ENCODE peak calls at places on chromosome 6, in ten cellular contexts. One of them, this sample, is unnamed.

GRCh38 chr6:156992396-156992795 is 215.2 kb downstream of the ARID1B start:
- DNase-seq in HT1080: no peak
- DNase-seq in RWPE1: no peak
- DNase-seq in AG08396: no peak
- DNase-seq in PC-3: no peak
- DNase-seq in caudate nucleus: no peak
- DNase-seq in activated CD4-positive, alpha-beta T cell treated with anti-CD3 and anti-CD28 coated beads for 36 hours: no peak
- DNase-seq in NCI-H2029: no peak
- DNase-seq in posterior cingulate gyrus: no peak
- DNase-seq in M059J: no peak
- DNase-seq in this sample: no peak

GRCh38 chr6:134822920-134823430 is 126.9 kb downstream of the ALDH8A1 start:
- DNase-seq in HT1080: peak
- DNase-seq in RWPE1: peak
- DNase-seq in AG08396: peak
- DNase-seq in PC-3: peak
- DNase-seq in caudate nucleus: peak
- DNase-seq in activated CD4-positive, alpha-beta T cell treated with anti-CD3 and anti-CD28 coated beads for 36 hours: peak
- DNase-seq in NCI-H2029: peak
- DNase-seq in posterior cingulate gyrus: peak
- DNase-seq in M059J: peak
- DNase-seq in this sample: peak

GRCh38 chr6:101585501-101585900 is 192.0 kb downstream of the GRIK2 start:
- DNase-seq in HT1080: no peak
- DNase-seq in RWPE1: no peak
- DNase-seq in AG08396: no peak
- DNase-seq in PC-3: peak
- DNase-seq in caudate nucleus: no peak
- DNase-seq in activated CD4-positive, alpha-beta T cell treated with anti-CD3 and anti-CD28 coated beads for 36 hours: no peak
- DNase-seq in NCI-H2029: no peak
- DNase-seq in posterior cingulate gyrus: no peak
- DNase-seq in M059J: no peak
- DNase-seq in this sample: no peak

GRCh38 chr6:26157150-26157837 is 70.1 kb downstream of the HFE start:
- DNase-seq in HT1080: peak
- DNase-seq in RWPE1: peak
- DNase-seq in AG08396: peak
- DNase-seq in PC-3: no peak
- DNase-seq in caudate nucleus: peak
- DNase-seq in activated CD4-positive, alpha-beta T cell treated with anti-CD3 and anti-CD28 coated beads for 36 hours: peak
- DNase-seq in NCI-H2029: peak
- DNase-seq in posterior cingulate gyrus: peak
- DNase-seq in M059J: no peak
- DNase-seq in this sample: peak

GRCh38 chr6:5435449-5435848 is 174.1 kb downstream of the FARS2 start:
- DNase-seq in HT1080: peak
- DNase-seq in RWPE1: no peak
- DNase-seq in AG08396: peak
- DNase-seq in PC-3: peak
- DNase-seq in caudate nucleus: no peak
- DNase-seq in activated CD4-positive, alpha-beta T cell treated with anti-CD3 and anti-CD28 coated beads for 36 hours: no peak
- DNase-seq in NCI-H2029: no peak
- DNase-seq in posterior cingulate gyrus: no peak
- DNase-seq in M059J: peak
- DNase-seq in this sample: no peak

GRCh38 chr6:9136141-9136865 is 701.0 kb upstream of the SLC35B3 start:
- DNase-seq in HT1080: no peak
- DNase-seq in RWPE1: no peak
- DNase-seq in AG08396: no peak
- DNase-seq in PC-3: no peak
- DNase-seq in caudate nucleus: no peak
- DNase-seq in activated CD4-positive, alpha-beta T cell treated with anti-CD3 and anti-CD28 coated beads for 36 hours: no peak
- DNase-seq in NCI-H2029: no peak
- DNase-seq in posterior cingulate gyrus: no peak
- DNase-seq in M059J: peak
- DNase-seq in this sample: no peak

GRCh38 chr6:169886631-169887227 is 135.3 kb downstream of the ERMARD start:
- DNase-seq in HT1080: no peak
- DNase-seq in RWPE1: no peak
- DNase-seq in AG08396: no peak
- DNase-seq in PC-3: no peak
- DNase-seq in caudate nucleus: no peak
- DNase-seq in activated CD4-positive, alpha-beta T cell treated with anti-CD3 and anti-CD28 coated beads for 36 hours: no peak
- DNase-seq in NCI-H2029: no peak
- DNase-seq in posterior cingulate gyrus: no peak
- DNase-seq in M059J: no peak
- DNase-seq in this sample: no peak

GRCh38 chr6:113018351-113019151 is 671.4 kb downstream of the RFPL4B start:
- DNase-seq in HT1080: peak
- DNase-seq in RWPE1: peak
- DNase-seq in AG08396: peak
- DNase-seq in PC-3: peak
- DNase-seq in caudate nucleus: no peak
- DNase-seq in activated CD4-positive, alpha-beta T cell treated with anti-CD3 and anti-CD28 coated beads for 36 hours: no peak
- DNase-seq in NCI-H2029: no peak
- DNase-seq in posterior cingulate gyrus: no peak
- DNase-seq in M059J: peak
- DNase-seq in this sample: no peak

GRCh38 chr6:39114707-39115599 is at the start of gene SAYSD1:
- DNase-seq in HT1080: peak
- DNase-seq in RWPE1: peak
- DNase-seq in AG08396: peak
- DNase-seq in PC-3: peak
- DNase-seq in caudate nucleus: peak
- DNase-seq in activated CD4-positive, alpha-beta T cell treated with anti-CD3 and anti-CD28 coated beads for 36 hours: peak
- DNase-seq in NCI-H2029: peak
- DNase-seq in posterior cingulate gyrus: peak
- DNase-seq in M059J: peak
- DNase-seq in this sample: peak

GRCh38 chr6:165983112-165984072 is 184.3 kb downstream of the TBXT start:
- DNase-seq in HT1080: no peak
- DNase-seq in RWPE1: no peak
- DNase-seq in AG08396: no peak
- DNase-seq in PC-3: no peak
- DNase-seq in caudate nucleus: no peak
- DNase-seq in activated CD4-positive, alpha-beta T cell treated with anti-CD3 and anti-CD28 coated beads for 36 hours: no peak
- DNase-seq in NCI-H2029: no peak
- DNase-seq in posterior cingulate gyrus: no peak
- DNase-seq in M059J: no peak
- DNase-seq in this sample: no peak

GRCh38 chr6:27753668-27754407 is 158.4 kb downstream of the OR2B2 start:
- DNase-seq in HT1080: peak
- DNase-seq in RWPE1: peak
- DNase-seq in AG08396: peak
- DNase-seq in PC-3: peak
- DNase-seq in caudate nucleus: peak
- DNase-seq in activated CD4-positive, alpha-beta T cell treated with anti-CD3 and anti-CD28 coated beads for 36 hours: peak
- DNase-seq in NCI-H2029: peak
- DNase-seq in posterior cingulate gyrus: peak
- DNase-seq in M059J: peak
- DNase-seq in this sample: no peak

GRCh38 chr6:42133926-42134325 is 8.5 kb downstream of the C6orf132 start:
- DNase-seq in HT1080: no peak
- DNase-seq in RWPE1: no peak
- DNase-seq in AG08396: no peak
- DNase-seq in PC-3: no peak
- DNase-seq in caudate nucleus: no peak
- DNase-seq in activated CD4-positive, alpha-beta T cell treated with anti-CD3 and anti-CD28 coated beads for 36 hours: no peak
- DNase-seq in NCI-H2029: no peak
- DNase-seq in posterior cingulate gyrus: no peak
- DNase-seq in M059J: no peak
- DNase-seq in this sample: no peak

GRCh38 chr6:64683682-64684081 is 1023.3 kb downstream of the EYS start:
- DNase-seq in HT1080: peak
- DNase-seq in RWPE1: no peak
- DNase-seq in AG08396: no peak
- DNase-seq in PC-3: peak
- DNase-seq in caudate nucleus: no peak
- DNase-seq in activated CD4-positive, alpha-beta T cell treated with anti-CD3 and anti-CD28 coated beads for 36 hours: no peak
- DNase-seq in NCI-H2029: no peak
- DNase-seq in posterior cingulate gyrus: no peak
- DNase-seq in M059J: peak
- DNase-seq in this sample: no peak

GRCh38 chr6:144955853-144956252 is 670.7 kb downstream of the UTRN start:
- DNase-seq in HT1080: peak
- DNase-seq in RWPE1: no peak
- DNase-seq in AG08396: no peak
- DNase-seq in PC-3: peak
- DNase-seq in caudate nucleus: no peak
- DNase-seq in activated CD4-positive, alpha-beta T cell treated with anti-CD3 and anti-CD28 coated beads for 36 hours: no peak
- DNase-seq in NCI-H2029: no peak
- DNase-seq in posterior cingulate gyrus: no peak
- DNase-seq in M059J: peak
- DNase-seq in this sample: no peak

GRCh38 chr6:31663087-31663960 is 1.5 kb downstream of the GPANK1 start:
- DNase-seq in HT1080: peak
- DNase-seq in RWPE1: peak
- DNase-seq in AG08396: peak
- DNase-seq in PC-3: peak
- DNase-seq in caudate nucleus: no peak
- DNase-seq in activated CD4-positive, alpha-beta T cell treated with anti-CD3 and anti-CD28 coated beads for 36 hours: no peak
- DNase-seq in NCI-H2029: no peak
- DNase-seq in posterior cingulate gyrus: no peak
- DNase-seq in M059J: no peak
- DNase-seq in this sample: no peak

GRCh38 chr6:169766232-169766631 is 14.8 kb downstream of the ERMARD start:
- DNase-seq in HT1080: no peak
- DNase-seq in RWPE1: no peak
- DNase-seq in AG08396: peak
- DNase-seq in PC-3: no peak
- DNase-seq in caudate nucleus: no peak
- DNase-seq in activated CD4-positive, alpha-beta T cell treated with anti-CD3 and anti-CD28 coated beads for 36 hours: no peak
- DNase-seq in NCI-H2029: no peak
- DNase-seq in posterior cingulate gyrus: no peak
- DNase-seq in M059J: no peak
- DNase-seq in this sample: no peak

GRCh38 chr6:141667580-141668309 is 465.0 kb upstream of the GJE1 start:
- DNase-seq in HT1080: peak
- DNase-seq in RWPE1: peak
- DNase-seq in AG08396: no peak
- DNase-seq in PC-3: no peak
- DNase-seq in caudate nucleus: no peak
- DNase-seq in activated CD4-positive, alpha-beta T cell treated with anti-CD3 and anti-CD28 coated beads for 36 hours: no peak
- DNase-seq in NCI-H2029: no peak
- DNase-seq in posterior cingulate gyrus: peak
- DNase-seq in M059J: peak
- DNase-seq in this sample: no peak

GRCh38 chr6:157764346-157765068 is 58.5 kb upstream of the SNX9 start:
- DNase-seq in HT1080: peak
- DNase-seq in RWPE1: peak
- DNase-seq in AG08396: peak
- DNase-seq in PC-3: peak
- DNase-seq in caudate nucleus: peak
- DNase-seq in activated CD4-positive, alpha-beta T cell treated with anti-CD3 and anti-CD28 coated beads for 36 hours: peak
- DNase-seq in NCI-H2029: no peak
- DNase-seq in posterior cingulate gyrus: peak
- DNase-seq in M059J: peak
- DNase-seq in this sample: peak

GRCh38 chr6:47308674-47309325 is 905 bp downstream of the TNFRSF21 start:
- DNase-seq in HT1080: peak
- DNase-seq in RWPE1: peak
- DNase-seq in AG08396: peak
- DNase-seq in PC-3: peak
- DNase-seq in caudate nucleus: peak
- DNase-seq in activated CD4-positive, alpha-beta T cell treated with anti-CD3 and anti-CD28 coated beads for 36 hours: peak
- DNase-seq in NCI-H2029: no peak
- DNase-seq in posterior cingulate gyrus: peak
- DNase-seq in M059J: peak
- DNase-seq in this sample: peak

This sample was measured in nucleus accumbens.